ENCODE peak calls at places on chromosomes 2 and 18, in five cellular contexts. One of them, this sample, is unnamed.

GRCh38 chr2:40168032-40168431 is 283.9 kb downstream of the SLC8A1 start:
- DNase-seq in HCT116: no peak
- DNase-seq in prostate gland: no peak
- DNase-seq in HepG2: peak; percentile 9
- DNase-seq in K562: no peak
- DNase-seq in this sample: no peak

GRCh38 chr2:111208639-111209038 is 87.9 kb downstream of the BCL2L11 start:
- DNase-seq in K562: no peak
- DNase-seq in HepG2: no peak
- DNase-seq in HCT116: no peak
- DNase-seq in prostate gland: no peak
- DNase-seq in this sample: no peak

GRCh38 chr2:176388886-176389285 is 119.6 kb downstream of the MTX2 start:
- DNase-seq in prostate gland: no peak
- DNase-seq in HepG2: no peak
- DNase-seq in HCT116: no peak
- DNase-seq in K562: no peak
- DNase-seq in this sample: no peak

GRCh38 chr2:169143998-169144397 is 74.6 kb downstream of the DHRS9 start:
- DNase-seq in prostate gland: no peak
- DNase-seq in HepG2: no peak
- DNase-seq in K562: no peak
- DNase-seq in HCT116: no peak
- DNase-seq in this sample: no peak

GRCh38 chr2:233354971-233355574 is 779 bp downstream of the DGKD start:
- DNase-seq in K562: no peak
- DNase-seq in HCT116: no peak
- DNase-seq in prostate gland: peak; percentile 58
- DNase-seq in HepG2: no peak
- DNase-seq in this sample: no peak

GRCh38 chr18:68721681-68722583 is 7.0 kb upstream of the TMX3 start:
- DNase-seq in HCT116: no peak
- DNase-seq in prostate gland: no peak
- DNase-seq in K562: no peak
- DNase-seq in HepG2: no peak
- DNase-seq in this sample: peak; percentile 6

GRCh38 chr2:3280197-3280596 is 97.4 kb downstream of the EIPR1 start:
- DNase-seq in HepG2: no peak
- DNase-seq in K562: no peak
- DNase-seq in HCT116: no peak
- DNase-seq in prostate gland: no peak
- DNase-seq in this sample: no peak

GRCh38 chr18:31977270-31977872 is 34.4 kb upstream of the TRAPPC8 start:
- DNase-seq in K562: peak; percentile 60
- DNase-seq in HCT116: peak; percentile 54
- DNase-seq in HepG2: peak; percentile 68
- DNase-seq in prostate gland: no peak
- DNase-seq in this sample: no peak

GRCh38 chr2:108905906-108906305 is 83.1 kb downstream of the EDAR start:
- DNase-seq in HCT116: no peak
- DNase-seq in prostate gland: no peak
- DNase-seq in HepG2: no peak
- DNase-seq in K562: no peak
- DNase-seq in this sample: no peak

GRCh38 chr2:112722816-112723555 is 2.2 kb downstream of the NT5DC4 start:
- DNase-seq in K562: no peak
- DNase-seq in HCT116: no peak
- DNase-seq in HepG2: no peak
- DNase-seq in prostate gland: no peak
- DNase-seq in this sample: no peak

GRCh38 chr2:15348028-15348427 is 213.1 kb downstream of the NBAS start:
- DNase-seq in HCT116: no peak
- DNase-seq in prostate gland: no peak
- DNase-seq in HepG2: no peak
- DNase-seq in K562: no peak
- DNase-seq in this sample: no peak

GRCh38 chr2:18484625-18485024 is 75.8 kb downstream of the RDH14 start:
- DNase-seq in HCT116: no peak
- DNase-seq in prostate gland: no peak
- DNase-seq in HepG2: no peak
- DNase-seq in K562: no peak
- DNase-seq in this sample: no peak

GRCh38 chr2:223648755-223649154 is 46.6 kb upstream of the SCG2 start:
- DNase-seq in HCT116: no peak
- DNase-seq in HepG2: no peak
- DNase-seq in prostate gland: no peak
- DNase-seq in K562: no peak
- DNase-seq in this sample: no peak

GRCh38 chr2:23418490-23418911 is 33.5 kb downstream of the KLHL29 start:
- DNase-seq in HCT116: no peak
- DNase-seq in HepG2: no peak
- DNase-seq in K562: no peak
- DNase-seq in prostate gland: no peak
- DNase-seq in this sample: no peak

GRCh38 chr2:209636066-209636465 is 135.6 kb upstream of the UNC80 start:
- DNase-seq in prostate gland: no peak
- DNase-seq in HCT116: no peak
- DNase-seq in HepG2: no peak
- DNase-seq in K562: no peak
- DNase-seq in this sample: no peak

GRCh38 chr2:205822578-205822977 is 140.3 kb downstream of the NRP2 start:
- DNase-seq in HepG2: no peak
- DNase-seq in prostate gland: no peak
- DNase-seq in K562: no peak
- DNase-seq in HCT116: no peak
- DNase-seq in this sample: no peak

GRCh38 chr2:96540136-96540535 is 3.6 kb downstream of the ARID5A start:
- DNase-seq in K562: no peak
- DNase-seq in HCT116: no peak
- DNase-seq in prostate gland: no peak
- DNase-seq in HepG2: no peak
- DNase-seq in this sample: no peak

GRCh38 chr2:96083064-96083889 is 33.1 kb downstream of the ADRA2B start:
- DNase-seq in prostate gland: no peak
- DNase-seq in K562: no peak
- DNase-seq in HCT116: no peak
- DNase-seq in HepG2: no peak
- DNase-seq in this sample: no peak

GRCh38 chr2:184644685-184645084 is 46.4 kb downstream of the ZNF804A start:
- DNase-seq in HCT116: peak; percentile 6
- DNase-seq in prostate gland: no peak
- DNase-seq in HepG2: no peak
- DNase-seq in K562: no peak
- DNase-seq in this sample: no peak

GRCh38 chr2:133600231-133600630 is 32.0 kb upstream of the NCKAP5 start:
- DNase-seq in HCT116: no peak
- DNase-seq in K562: no peak
- DNase-seq in prostate gland: no peak
- DNase-seq in HepG2: no peak
- DNase-seq in this sample: no peak

GRCh38 chr2:239259603-239260298 is 141.1 kb downstream of the HDAC4 start:
- DNase-seq in HCT116: no peak
- DNase-seq in prostate gland: no peak
- DNase-seq in K562: no peak
- DNase-seq in HepG2: no peak
- DNase-seq in this sample: no peak

GRCh38 chr2:214103199-214104001 is 307.5 kb upstream of the VWC2L start:
- DNase-seq in prostate gland: no peak
- DNase-seq in HCT116: no peak
- DNase-seq in HepG2: no peak
- DNase-seq in K562: no peak
- DNase-seq in this sample: no peak

GRCh38 chr18:46859855-46860254 is 57.5 kb downstream of the PIAS2 start:
- DNase-seq in HCT116: no peak
- DNase-seq in HepG2: no peak
- DNase-seq in prostate gland: no peak
- DNase-seq in K562: no peak
- DNase-seq in this sample: no peak

GRCh38 chr18:62379051-62379450 is 53.9 kb downstream of the TNFRSF11A start:
- DNase-seq in prostate gland: no peak
- DNase-seq in HCT116: no peak
- DNase-seq in K562: no peak
- DNase-seq in HepG2: no peak
- DNase-seq in this sample: no peak

GRCh38 chr2:16037808-16038457 is 97.6 kb downstream of the MYCN start:
- DNase-seq in K562: no peak
- DNase-seq in HepG2: no peak
- DNase-seq in HCT116: no peak
- DNase-seq in prostate gland: no peak
- DNase-seq in this sample: no peak

GRCh38 chr2:127047716-127048617 is 59.0 kb downstream of the BIN1 start:
- DNase-seq in K562: no peak
- DNase-seq in HepG2: no peak
- DNase-seq in HCT116: no peak
- DNase-seq in prostate gland: no peak
- DNase-seq in this sample: peak; percentile 6

GRCh38 chr2:109218087-109218791 is 89.2 kb downstream of the SH3RF3 start:
- DNase-seq in prostate gland: no peak
- DNase-seq in HepG2: peak; percentile 78
- DNase-seq in HCT116: no peak
- DNase-seq in K562: no peak
- DNase-seq in this sample: no peak

GRCh38 chr2:85458611-85459563 is 40.4 kb downstream of the SH2D6 start:
- DNase-seq in HepG2: no peak
- DNase-seq in HCT116: no peak
- DNase-seq in prostate gland: no peak
- DNase-seq in K562: no peak
- DNase-seq in this sample: no peak

GRCh38 chr2:104758199-104758620 is 95.7 kb upstream of the POU3F3 start:
- DNase-seq in prostate gland: no peak
- DNase-seq in HepG2: no peak
- DNase-seq in K562: no peak
- DNase-seq in HCT116: no peak
- DNase-seq in this sample: no peak

DNA sequence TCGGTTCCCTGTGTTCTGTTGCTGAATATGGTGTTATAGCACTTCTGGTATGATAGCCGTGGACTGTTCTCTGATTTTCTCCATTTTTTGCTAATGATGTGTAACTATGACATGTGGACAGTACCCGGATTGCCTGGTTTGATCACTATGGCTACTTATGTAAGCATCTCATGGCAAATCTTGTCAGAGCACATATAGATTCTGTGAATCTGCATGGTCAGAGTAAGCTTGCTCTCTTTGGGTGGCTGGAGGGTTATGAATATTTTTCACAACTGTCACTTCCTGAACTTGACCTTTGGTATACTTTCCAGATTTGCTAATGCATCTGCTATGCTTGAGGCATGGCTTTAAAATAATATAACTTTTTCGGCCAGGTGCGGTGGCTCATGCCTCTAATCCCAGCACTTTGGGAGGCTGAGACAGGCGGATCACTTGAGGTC is 36.8 kb upstream of the ATP8B1 start:
- DNase-seq in K562: no peak
- DNase-seq in HCT116: no peak
- DNase-seq in prostate gland: no peak
- DNase-seq in HepG2: no peak
- DNase-seq in this sample: no peak
- TF ChIP-seq POLR2AphosphoS5 in K562: no peak
- TF ChIP-seq POLR2AphosphoS5 in HCT116: no peak
- TF ChIP-seq POLR2AphosphoS5 in prostate gland: no peak
- TF ChIP-seq POLR2AphosphoS5 in HepG2: no peak
- TF ChIP-seq POLR2AphosphoS5 in this sample: no peak

GRCh38 chr2:97732436-97733340 is 19.3 kb downstream of the ZAP70 start:
- DNase-seq in HCT116: no peak
- DNase-seq in prostate gland: no peak
- DNase-seq in K562: no peak
- DNase-seq in HepG2: no peak
- DNase-seq in this sample: no peak
- TF ChIP-seq POLR2A in HCT116: no peak
- TF ChIP-seq POLR2A in prostate gland: no peak
- TF ChIP-seq POLR2A in K562: no peak
- TF ChIP-seq POLR2A in HepG2: no peak
- TF ChIP-seq POLR2A in this sample: no peak

GRCh38 chr2:10208736-10209135 is 86.2 kb downstream of the RRM2 start:
- DNase-seq in HepG2: no peak
- DNase-seq in HCT116: no peak
- DNase-seq in K562: no peak
- DNase-seq in prostate gland: no peak
- DNase-seq in this sample: no peak

GRCh38 chr2:10212827-10213226 is 89.9 kb upstream of the HPCAL1 start:
- DNase-seq in K562: no peak
- DNase-seq in HepG2: no peak
- DNase-seq in prostate gland: no peak
- DNase-seq in HCT116: no peak
- DNase-seq in this sample: no peak

GRCh38 chr2:10210336-10210735 is 87.8 kb downstream of the RRM2 start:
- DNase-seq in prostate gland: no peak
- DNase-seq in K562: no peak
- DNase-seq in HepG2: no peak
- DNase-seq in HCT116: no peak
- DNase-seq in this sample: no peak

GRCh38 chr2:10214179-10214578 is 88.5 kb upstream of the HPCAL1 start:
- DNase-seq in HCT116: no peak
- DNase-seq in K562: no peak
- DNase-seq in prostate gland: no peak
- DNase-seq in HepG2: no peak
- DNase-seq in this sample: no peak

GRCh38 chr2:10211822-10212438 is 89.4 kb downstream of the RRM2 start:
- DNase-seq in K562: no peak
- DNase-seq in prostate gland: no peak
- DNase-seq in HepG2: no peak
- DNase-seq in HCT116: no peak
- DNase-seq in this sample: no peak
- TF ChIP-seq POLR2AphosphoS5 in K562: no peak
- TF ChIP-seq POLR2AphosphoS5 in prostate gland: no peak
- TF ChIP-seq POLR2AphosphoS5 in HepG2: no peak
- TF ChIP-seq POLR2AphosphoS5 in HCT116: no peak
- TF ChIP-seq POLR2AphosphoS5 in this sample: no peak

DNA sequence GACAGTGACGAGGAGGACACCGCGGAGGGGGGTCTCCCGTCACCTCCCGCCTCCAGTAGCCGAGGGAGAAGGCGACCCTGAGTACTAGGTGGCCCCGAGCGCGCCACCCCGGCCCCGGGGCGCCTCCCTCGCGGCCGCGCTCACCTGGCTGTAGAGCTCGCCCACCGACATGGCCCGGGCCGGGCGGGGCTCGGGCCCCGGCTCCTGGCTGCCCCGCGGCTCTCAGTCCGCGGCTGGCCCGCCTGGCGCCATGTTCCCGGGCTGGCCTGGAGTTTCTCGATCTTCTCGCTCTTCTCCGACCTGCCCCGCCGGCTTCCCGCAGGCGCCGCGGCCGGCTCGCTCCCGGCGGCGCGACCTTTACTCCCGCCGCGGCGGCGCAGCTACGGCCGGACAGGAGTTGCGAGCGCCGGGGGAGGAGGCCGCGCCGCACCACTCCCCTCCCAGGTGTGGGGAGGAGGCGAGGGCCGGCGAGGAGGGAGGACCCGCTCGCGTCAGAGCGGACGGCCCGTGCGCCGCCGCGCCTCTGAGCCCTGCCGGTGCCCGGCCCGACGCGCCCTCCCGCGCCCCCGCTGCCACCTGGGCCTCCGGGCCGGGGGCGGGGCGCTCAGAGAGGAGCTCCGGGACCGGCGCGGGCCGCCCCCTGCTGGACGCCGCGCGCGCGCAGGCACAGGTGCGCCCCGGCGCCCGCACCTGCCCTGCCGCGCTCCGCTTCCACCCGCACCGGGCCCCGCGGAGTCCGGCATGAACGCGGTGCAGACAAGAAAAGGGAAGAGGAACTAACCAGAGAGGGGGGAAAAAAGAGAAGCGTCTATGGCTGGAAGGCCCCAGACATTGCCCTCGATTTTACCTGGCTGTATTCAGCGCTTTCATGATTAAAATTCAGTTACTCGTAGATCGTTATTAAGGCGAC is at the start of gene MYO5B:
- DNase-seq in prostate gland: peak; percentile 79
- DNase-seq in HCT116: peak; percentile 42
- DNase-seq in HepG2: peak; percentile 63
- DNase-seq in K562: peak; percentile 63
- DNase-seq in this sample: peak; percentile 66
- TF ChIP-seq POLR2A in prostate gland: peak; percentile 90
- TF ChIP-seq POLR2A in HCT116: no peak
- TF ChIP-seq POLR2A in HepG2: peak; percentile 41
- TF ChIP-seq POLR2A in K562: no peak
- TF ChIP-seq POLR2A in this sample: no peak

This sample was measured in GM12892.